ENCODE peak calls at places on chromosomes 12 and 14, in six cellular contexts. One of them, this sample, is unnamed.

GRCh38 chr14:94989417-94989816 is 167.9 kb downstream of the DICER1 start:
- DNase-seq in GM12892: no peak
- DNase-seq in HepG2: no peak
- DNase-seq in H1: no peak
- DNase-seq in GM12878: no peak
- DNase-seq in K562: no peak
- DNase-seq in this sample: no peak

GRCh38 chr12:53657041-53657440 is 18.8 kb downstream of the ATP5MC2 start:
- DNase-seq in GM12892: no peak
- DNase-seq in HepG2: peak
- DNase-seq in H1: no peak
- DNase-seq in GM12878: no peak
- DNase-seq in K562: no peak
- DNase-seq in this sample: no peak

GRCh38 chr14:60724080-60724618 is at the start of gene SIX4:
- DNase-seq in GM12892: peak
- DNase-seq in HepG2: peak
- DNase-seq in H1: peak
- DNase-seq in GM12878: no peak
- DNase-seq in K562: peak
- DNase-seq in this sample: peak

GRCh38 chr12:44000309-44000952 is 164.6 kb downstream of the TMEM117 start:
- DNase-seq in GM12892: no peak
- DNase-seq in HepG2: peak
- DNase-seq in H1: peak
- DNase-seq in GM12878: no peak
- DNase-seq in K562: peak
- DNase-seq in this sample: no peak

GRCh38 chr14:100676089-100676685 is 50.5 kb upstream of the DLK1 start:
- DNase-seq in GM12892: no peak
- DNase-seq in HepG2: no peak
- DNase-seq in H1: no peak
- DNase-seq in GM12878: no peak
- DNase-seq in K562: peak
- DNase-seq in this sample: no peak

GRCh38 chr12:52952082-52952801 is 3.3 kb downstream of the KRT18 start:
- DNase-seq in GM12892: no peak
- DNase-seq in HepG2: no peak
- DNase-seq in H1: no peak
- DNase-seq in GM12878: no peak
- DNase-seq in K562: peak
- DNase-seq in this sample: no peak

GRCh38 chr12:95848575-95849388 is 10.0 kb upstream of the SNRPF start:
- DNase-seq in GM12892: no peak
- DNase-seq in HepG2: peak
- DNase-seq in H1: no peak
- DNase-seq in GM12878: no peak
- DNase-seq in K562: no peak
- DNase-seq in this sample: no peak

GRCh38 chr14:92254786-92255185 is 68.2 kb upstream of the SLC24A4 start:
- DNase-seq in GM12892: no peak
- DNase-seq in HepG2: no peak
- DNase-seq in H1: no peak
- DNase-seq in GM12878: no peak
- DNase-seq in K562: no peak
- DNase-seq in this sample: no peak

GRCh38 chr12:104413330-104413729 is 43.4 kb upstream of the CHST11 start:
- DNase-seq in GM12892: no peak
- DNase-seq in HepG2: no peak
- DNase-seq in H1: no peak
- DNase-seq in GM12878: no peak
- DNase-seq in K562: no peak
- DNase-seq in this sample: no peak

GRCh38 chr14:93536945-93537344 is 106.2 kb downstream of the UNC79 start:
- DNase-seq in GM12892: no peak
- DNase-seq in HepG2: peak
- DNase-seq in H1: no peak
- DNase-seq in GM12878: no peak
- DNase-seq in K562: no peak
- DNase-seq in this sample: no peak

GRCh38 chr14:25042362-25043299 is 7.3 kb downstream of the STXBP6 start:
- DNase-seq in GM12892: no peak
- DNase-seq in HepG2: peak
- DNase-seq in H1: no peak
- DNase-seq in GM12878: no peak
- DNase-seq in K562: no peak
- DNase-seq in this sample: no peak

GRCh38 chr12:89827592-89827991 is 119.0 kb upstream of the ATP2B1 start:
- DNase-seq in GM12892: no peak
- DNase-seq in HepG2: no peak
- DNase-seq in H1: no peak
- DNase-seq in GM12878: no peak
- DNase-seq in K562: peak
- DNase-seq in this sample: no peak

GRCh38 chr12:67792185-67792584 is 143.6 kb downstream of the DYRK2 start:
- DNase-seq in GM12892: no peak
- DNase-seq in HepG2: no peak
- DNase-seq in H1: no peak
- DNase-seq in GM12878: no peak
- DNase-seq in K562: no peak
- DNase-seq in this sample: no peak

GRCh38 chr12:53695148-53696138 is 19.6 kb upstream of the ATP5MC2 start:
- DNase-seq in GM12892: no peak
- DNase-seq in HepG2: no peak
- DNase-seq in H1: no peak
- DNase-seq in GM12878: no peak
- DNase-seq in K562: peak
- DNase-seq in this sample: no peak

GRCh38 chr12:6059860-6060565 is 64.5 kb downstream of the VWF start:
- DNase-seq in GM12892: no peak
- DNase-seq in HepG2: no peak
- DNase-seq in H1: no peak
- DNase-seq in GM12878: no peak
- DNase-seq in K562: no peak
- DNase-seq in this sample: no peak

GRCh38 chr14:51901475-51902024 is 41.1 kb downstream of the GNG2 start:
- DNase-seq in GM12892: no peak
- DNase-seq in HepG2: no peak
- DNase-seq in H1: no peak
- DNase-seq in GM12878: no peak
- DNase-seq in K562: no peak
- DNase-seq in this sample: no peak

GRCh38 chr12:128543493-128543892 is 276.5 kb downstream of the TMEM132C start:
- DNase-seq in GM12892: no peak
- DNase-seq in HepG2: no peak
- DNase-seq in H1: no peak
- DNase-seq in GM12878: no peak
- DNase-seq in K562: no peak
- DNase-seq in this sample: no peak

GRCh38 chr12:133206390-133206789 is 25.1 kb downstream of the ZNF268 start:
- DNase-seq in GM12892: no peak
- DNase-seq in HepG2: no peak
- DNase-seq in H1: no peak
- DNase-seq in GM12878: no peak
- DNase-seq in K562: no peak
- DNase-seq in this sample: no peak

GRCh38 chr12:112584266-112584722 is 165.5 kb downstream of the PTPN11 start:
- DNase-seq in GM12892: no peak
- DNase-seq in HepG2: peak
- DNase-seq in H1: no peak
- DNase-seq in GM12878: no peak
- DNase-seq in K562: peak
- DNase-seq in this sample: no peak

GRCh38 chr14:103087343-103087835 is 3.4 kb downstream of the LBHD2 start:
- DNase-seq in GM12892: no peak
- DNase-seq in HepG2: no peak
- DNase-seq in H1: no peak
- DNase-seq in GM12878: no peak
- DNase-seq in K562: no peak
- DNase-seq in this sample: no peak

GRCh38 chr14:22251090-22251489 is 337.9 kb downstream of the DAD1 start:
- DNase-seq in GM12892: no peak
- DNase-seq in HepG2: no peak
- DNase-seq in H1: no peak
- DNase-seq in GM12878: no peak
- DNase-seq in K562: no peak
- DNase-seq in this sample: no peak

GRCh38 chr12:26116829-26117228 is 8.0 kb downstream of the BHLHE41 start:
- DNase-seq in GM12892: no peak
- DNase-seq in HepG2: no peak
- DNase-seq in H1: no peak
- DNase-seq in GM12878: no peak
- DNase-seq in K562: peak
- DNase-seq in this sample: no peak

GRCh38 chr14:52402812-52403526 is 88.9 kb downstream of the PTGER2 start:
- DNase-seq in GM12892: no peak
- DNase-seq in HepG2: no peak
- DNase-seq in H1: no peak
- DNase-seq in GM12878: peak
- DNase-seq in K562: no peak
- DNase-seq in this sample: no peak

GRCh38 chr12:1920971-1921370 is 2.5 kb upstream of the CACNA2D4 start:
- DNase-seq in GM12892: no peak
- DNase-seq in HepG2: no peak
- DNase-seq in H1: no peak
- DNase-seq in GM12878: no peak
- DNase-seq in K562: no peak
- DNase-seq in this sample: no peak
- TF ChIP-seq TAF1 in GM12892: no peak
- TF ChIP-seq TAF1 in HepG2: no peak
- TF ChIP-seq TAF1 in H1: no peak
- TF ChIP-seq TAF1 in GM12878: no peak
- TF ChIP-seq TAF1 in K562: no peak
- TF ChIP-seq TAF1 in this sample: no peak

GRCh38 chr14:91004987-91005386 is 55.5 kb downstream of the RPS6KA5 start:
- DNase-seq in GM12892: no peak
- DNase-seq in HepG2: no peak
- DNase-seq in H1: no peak
- DNase-seq in GM12878: no peak
- DNase-seq in K562: no peak
- DNase-seq in this sample: no peak
- TF ChIP-seq POLR2AphosphoS5 in GM12892: no peak
- TF ChIP-seq POLR2AphosphoS5 in HepG2: no peak
- TF ChIP-seq POLR2AphosphoS5 in H1: no peak
- TF ChIP-seq POLR2AphosphoS5 in GM12878: no peak
- TF ChIP-seq POLR2AphosphoS5 in K562: no peak
- TF ChIP-seq POLR2AphosphoS5 in this sample: no peak

DNA sequence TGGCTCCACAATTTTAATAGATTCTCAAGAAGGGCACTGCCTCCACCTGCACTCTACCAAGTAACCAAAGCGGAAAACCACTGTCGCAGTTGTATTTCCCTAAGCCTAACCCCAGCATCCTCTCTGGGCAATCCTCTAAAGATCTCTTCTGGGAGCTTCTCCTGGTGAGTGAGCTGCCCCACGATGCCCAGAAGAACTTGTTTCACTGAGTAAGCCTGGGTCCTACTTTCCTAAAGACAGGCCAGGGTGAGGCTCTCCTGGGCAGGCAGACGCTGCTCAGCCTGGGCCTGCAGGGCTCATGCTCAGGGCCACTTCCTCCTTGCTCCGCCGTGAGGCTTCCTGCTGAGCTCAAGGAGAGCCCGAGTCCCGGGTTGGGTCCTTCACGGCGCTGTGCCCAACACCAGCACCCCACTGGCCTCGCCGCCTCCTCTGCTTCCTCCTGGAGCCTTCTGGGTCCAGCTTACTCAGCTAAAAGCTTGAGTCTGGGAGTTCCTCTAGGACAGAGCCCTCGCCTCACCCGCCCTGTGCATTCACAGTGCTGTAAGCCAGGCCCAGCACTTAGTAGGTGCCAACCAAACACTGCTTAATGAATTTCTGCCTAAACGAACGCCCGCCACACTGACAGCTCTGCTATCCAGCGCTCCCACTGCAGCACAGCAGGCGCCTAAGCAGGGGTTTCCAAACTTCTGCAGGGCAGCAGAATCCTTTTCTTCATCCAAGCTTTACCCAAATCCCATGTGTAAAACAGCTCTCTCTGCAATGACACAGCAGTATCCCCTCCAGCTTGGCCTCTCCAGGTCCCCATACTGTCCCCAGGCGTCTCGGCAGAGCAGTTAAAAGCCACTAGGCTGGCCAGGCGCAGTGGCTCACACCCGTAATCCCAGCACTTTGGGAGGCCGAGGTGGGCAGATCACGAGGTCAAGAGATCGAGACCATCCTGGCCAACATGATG is 5.7 kb downstream of the RAB35 start:
- DNase-seq in GM12892: peak
- DNase-seq in HepG2: no peak
- DNase-seq in H1: no peak
- DNase-seq in GM12878: no peak
- DNase-seq in K562: no peak
- DNase-seq in this sample: no peak
- TF ChIP-seq POLR2A in GM12892: peak
- TF ChIP-seq POLR2A in HepG2: no peak
- TF ChIP-seq POLR2A in H1: no peak
- TF ChIP-seq POLR2A in GM12878: peak
- TF ChIP-seq POLR2A in K562: no peak
- TF ChIP-seq POLR2A in this sample: peak

GRCh38 chr12:107404981-107405380 is 280.6 kb upstream of the PWP1 start:
- DNase-seq in GM12892: no peak
- DNase-seq in HepG2: peak
- DNase-seq in H1: no peak
- DNase-seq in GM12878: no peak
- DNase-seq in K562: peak
- DNase-seq in this sample: no peak
- TF ChIP-seq TAF1 in GM12892: no peak
- TF ChIP-seq TAF1 in HepG2: no peak
- TF ChIP-seq TAF1 in H1: no peak
- TF ChIP-seq TAF1 in GM12878: no peak
- TF ChIP-seq TAF1 in K562: no peak
- TF ChIP-seq TAF1 in this sample: no peak

DNA sequence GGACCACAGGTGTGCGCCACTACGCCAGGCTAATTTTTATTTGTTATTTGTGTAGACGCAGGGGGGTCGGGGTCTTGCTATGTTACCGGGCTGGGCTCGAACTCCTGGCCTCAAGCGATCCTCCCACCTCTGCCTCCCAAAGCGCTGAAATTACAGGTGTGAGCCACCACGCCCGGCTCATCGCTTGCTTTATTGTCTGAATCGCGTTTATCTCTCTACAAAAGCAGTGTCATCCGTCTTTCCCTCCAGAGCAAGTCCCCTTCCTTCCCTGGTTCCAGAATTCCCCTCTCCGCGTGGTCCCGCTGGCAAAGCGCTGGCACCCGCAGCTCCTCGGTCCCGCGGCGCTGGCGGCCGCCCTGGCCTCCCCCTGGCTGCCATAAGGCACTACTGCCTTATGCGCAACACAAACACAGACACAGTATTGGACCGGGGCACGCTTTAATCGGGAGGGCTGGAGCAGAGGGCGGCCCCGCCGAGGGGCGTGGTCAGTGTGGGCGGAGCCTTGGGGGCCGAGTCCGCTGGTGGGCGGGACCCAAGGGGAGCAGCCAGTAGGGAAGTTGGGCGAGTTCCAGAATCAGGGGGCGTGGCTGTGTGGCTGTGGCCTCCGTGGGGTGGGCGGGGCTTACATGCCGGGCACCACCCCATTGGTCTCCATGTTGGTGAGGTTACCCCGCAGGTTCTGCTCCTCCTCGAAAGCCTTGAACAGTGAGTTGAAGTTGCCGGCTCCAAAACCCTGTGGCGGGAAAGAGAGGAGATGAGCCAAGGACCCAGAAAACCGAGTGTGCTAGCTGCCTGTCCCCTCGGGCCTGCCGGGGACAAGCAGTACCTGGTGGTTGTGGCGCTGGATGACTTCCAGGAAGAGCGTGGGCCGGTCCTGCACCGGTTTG is 19.3 kb downstream of the HPD start:
- DNase-seq in GM12892: peak
- DNase-seq in HepG2: no peak
- DNase-seq in H1: peak
- DNase-seq in GM12878: peak
- DNase-seq in K562: peak
- DNase-seq in this sample: peak
- TF ChIP-seq POLR2AphosphoS5 in GM12892: peak
- TF ChIP-seq POLR2AphosphoS5 in HepG2: no peak
- TF ChIP-seq POLR2AphosphoS5 in H1: peak
- TF ChIP-seq POLR2AphosphoS5 in GM12878: no peak
- TF ChIP-seq POLR2AphosphoS5 in K562: peak
- TF ChIP-seq POLR2AphosphoS5 in this sample: no peak